ENCODE peak calls at places on chromosomes 11 and 22, in four cellular contexts. Z is glutamatergic neuron, K is HFFc6, G is choroid plexus epithelial cell. H is an unnamed sample.

GRCh38 chr11:33704240-33705002 is 3.8 kb upstream of the C11orf91 start:
- DNase-seq in Z (no peak), K (no peak), G (no peak), H (no peak)

GRCh38 chr11:69487849-69488542 is 6.5 kb downstream of the LINC01488 start:
- DNase-seq in Z (no peak), K (no peak), G (no peak), H (no peak)

GRCh38 chr11:2929880-2930704 is 872 bp upstream of the PHLDA2 start:
- DNase-seq in Z (peak; percentile 52), K (peak; percentile 25), G (peak; percentile 61), H (peak; percentile 76)

GRCh38 chr11:106520146-106520912 is 442.9 kb downstream of the AASDHPPT start:
- DNase-seq in Z (no peak), K (no peak), G (no peak), H (no peak)

GRCh38 chr11:1810761-1811160 is 24.0 kb upstream of the SYT8 start:
- DNase-seq in Z (no peak), K (no peak), G (no peak), H (no peak)

GRCh38 chr22:50011447-50012200 is 941 bp downstream of the IL17REL start:
- DNase-seq in Z (no peak), K (no peak), G (no peak), H (no peak)

GRCh38 chr11:86052697-86053641 is 15.9 kb downstream of the PICALM start:
- DNase-seq in Z (no peak), K (no peak), G (no peak), H (no peak)

GRCh38 chr11:37699644-37700043 is 1101.6 kb upstream of the RAG2 start:
- DNase-seq in Z (no peak), K (no peak), G (no peak), H (no peak)

GRCh38 chr11:12864316-12865156 is 144.6 kb upstream of the RASSF10 start:
- DNase-seq in Z (no peak), K (peak; percentile 84), G (peak; percentile 96), H (no peak)

GRCh38 chr11:833114-833791 is 501 bp downstream of the CD151 start:
- DNase-seq in Z (peak; percentile 85), K (no peak), G (peak; percentile 42), H (peak; percentile 58)

GRCh38 chr11:86670179-86670578 is 2.2 kb downstream of the ME3 start:
- DNase-seq in Z (no peak), K (no peak), G (peak; percentile 90), H (peak; percentile 3)

GRCh38 chr11:41175304-41175972 is 284.0 kb downstream of the LRRC4C start:
- DNase-seq in Z (no peak), K (no peak), G (no peak), H (peak; percentile 9)
- TF ChIP-seq CTCF in Z (no peak), K (no peak), G (no peak), H (no peak)

GRCh38 chr11:97269527-97269926 is 879.7 kb downstream of the JRKL start:
- DNase-seq in Z (no peak), K (no peak), G (peak; percentile 26), H (peak; percentile 45)
- TF ChIP-seq CTCF in Z (peak; percentile 53), K (peak; percentile 39), G (peak; percentile 40), H (peak; percentile 40)

DNA sequence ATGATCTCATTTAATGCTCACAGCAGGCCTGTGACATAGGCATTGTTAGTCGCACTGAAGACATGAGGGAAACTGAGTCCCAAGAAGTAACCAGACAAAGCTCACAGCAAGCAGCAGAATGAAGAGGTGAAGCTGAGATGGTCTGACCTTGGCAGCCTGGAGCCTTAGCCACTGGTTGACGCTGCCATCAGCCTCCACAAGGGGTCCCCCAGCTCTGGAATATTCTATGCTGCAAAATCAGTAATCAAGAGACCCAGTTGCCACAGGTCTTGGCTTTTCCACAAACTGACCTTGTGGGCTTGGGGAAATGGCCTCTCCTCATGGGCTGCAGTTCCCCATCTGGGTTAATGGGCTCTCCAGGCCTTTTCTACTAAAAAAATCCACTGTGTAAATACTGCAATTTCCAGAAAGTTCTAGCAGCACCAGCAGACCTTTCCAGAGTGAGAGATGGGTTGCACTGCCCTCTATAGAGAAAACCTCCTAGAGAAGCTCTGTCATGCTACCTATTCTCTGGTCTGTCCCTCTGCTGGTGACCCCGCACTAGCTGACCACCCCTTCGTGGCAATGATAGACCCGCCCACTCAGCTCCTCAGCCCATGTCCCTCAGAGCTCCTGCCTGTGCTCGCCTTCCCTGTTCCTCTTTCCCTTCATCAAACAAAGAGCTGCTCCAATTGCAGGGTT is 22.6 kb upstream of the ISX start:
- DNase-seq in Z (peak; percentile 33), K (no peak), G (no peak), H (peak; percentile 3)
- TF ChIP-seq CTCF in Z (peak; percentile 34), K (peak; percentile 21), G (peak; percentile 10), H (no peak)

DNA sequence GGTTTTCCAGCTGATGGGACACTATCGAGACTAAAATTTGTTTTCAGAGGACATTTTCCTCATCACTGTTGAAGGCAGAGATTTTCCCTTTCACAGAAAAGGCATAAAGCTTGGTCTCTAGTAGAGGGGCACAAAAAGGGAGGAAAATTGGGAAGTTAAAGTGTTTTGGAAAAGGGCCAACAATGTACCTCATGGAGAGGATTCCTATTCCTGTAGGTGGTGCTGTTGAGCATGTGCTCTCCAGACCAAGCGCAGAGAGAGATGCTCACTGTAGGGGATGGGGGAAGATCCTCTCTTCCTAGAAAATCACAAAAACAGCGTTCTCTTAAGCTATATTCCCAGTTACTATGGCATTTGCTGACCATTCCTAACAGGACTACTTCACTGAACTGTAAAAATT is 44.9 kb downstream of the OR4C46 start:
- DNase-seq in Z (no peak), K (no peak), G (no peak), H (no peak)
- TF ChIP-seq CTCF in Z (no peak), K (peak; percentile 12), G (peak; percentile 11), H (no peak)

DNA sequence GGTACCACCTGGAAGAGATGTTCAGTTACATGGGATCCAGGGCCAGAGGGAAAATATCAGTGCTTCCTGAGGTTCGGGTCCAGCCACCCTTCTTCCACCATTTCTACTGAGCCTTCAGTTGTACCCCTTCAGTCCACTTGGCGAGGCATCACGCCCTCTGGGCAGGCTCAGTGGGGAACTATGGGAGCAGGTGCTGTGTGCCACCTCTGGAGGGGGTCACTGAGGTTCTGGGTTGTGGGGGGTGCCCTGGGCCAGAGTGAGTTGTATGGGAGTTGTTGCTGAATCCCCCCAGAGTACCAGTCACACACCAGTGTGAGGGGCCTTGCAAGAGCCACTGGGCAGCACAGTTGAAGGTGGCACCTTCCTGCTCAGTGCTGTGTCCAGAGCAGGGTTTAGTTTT is 2.7 kb upstream of the SREBF2 start:
- DNase-seq in Z (no peak), K (no peak), G (no peak), H (no peak)
- TF ChIP-seq CTCF in Z (no peak), K (peak; percentile 21), G (no peak), H (no peak)

GRCh38 chr11:59758638-59759037 is 3.5 kb downstream of the STX3 start:
- DNase-seq in Z (no peak), K (no peak), G (no peak), H (no peak)

GRCh38 chr11:59759900-59760299 is 4.7 kb downstream of the STX3 start:
- DNase-seq in Z (no peak), K (no peak), G (no peak), H (no peak)

GRCh38 chr11:59765068-59765770 is 10.0 kb downstream of the STX3 start:
- DNase-seq in Z (no peak), K (no peak), G (no peak), H (no peak)

GRCh38 chr11:59766542-59766941 is 11.4 kb downstream of the STX3 start:
- DNase-seq in Z (peak; percentile 56), K (no peak), G (no peak), H (no peak)

GRCh38 chr11:59761985-59762384 is 6.8 kb downstream of the STX3 start:
- DNase-seq in Z (no peak), K (no peak), G (no peak), H (no peak)
- TF ChIP-seq CTCF in Z (no peak), K (no peak), G (no peak), H (no peak)

DNA sequence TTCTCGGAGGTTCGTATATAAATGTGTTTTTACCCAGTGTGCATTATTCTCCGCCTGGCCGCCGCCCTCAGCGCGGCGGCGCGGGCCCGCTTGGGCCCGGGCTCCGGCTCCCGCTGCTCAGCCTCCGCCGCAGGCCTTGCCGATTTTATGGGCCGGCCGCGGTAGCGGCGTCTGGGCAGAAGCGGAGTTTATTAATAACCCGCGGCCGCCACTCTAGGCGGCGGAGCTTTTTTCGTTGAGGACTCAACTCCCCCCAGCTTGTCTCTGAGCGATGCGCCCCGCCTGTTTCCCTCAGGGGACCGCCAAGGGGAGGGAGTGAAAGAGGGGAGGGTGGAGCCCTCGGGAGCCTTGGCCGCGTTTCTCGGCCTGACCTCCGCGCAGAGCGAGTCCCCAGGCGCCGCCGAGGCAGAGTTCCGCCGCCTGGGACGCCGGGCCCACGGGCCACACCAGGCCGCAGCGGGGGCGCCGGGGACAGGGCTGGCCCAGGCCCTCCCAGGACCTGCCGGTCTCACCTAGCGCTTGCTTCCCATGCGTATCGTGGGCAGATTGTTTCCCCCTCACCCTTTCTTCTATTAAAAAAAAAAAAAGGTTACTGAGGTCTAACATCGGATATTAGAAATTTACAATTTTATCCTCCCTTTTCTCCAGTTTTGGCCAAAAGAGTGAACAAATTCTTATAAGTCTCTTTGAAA is 402 bp downstream of the ZNF143 start:
- DNase-seq in Z (peak; percentile 94), K (no peak), G (peak; percentile 92), H (peak; percentile 92)
- TF ChIP-seq CTCF in Z (no peak), K (no peak), G (no peak), H (no peak)

GRCh38 chr11:47886096-47886495 is 37.9 kb upstream of the NUP160 start:
- DNase-seq in Z (no peak), K (peak; percentile 74), G (peak; percentile 87), H (no peak)

GRCh38 chr11:47879259-47880184 is 31.4 kb upstream of the NUP160 start:
- DNase-seq in Z (no peak), K (no peak), G (no peak), H (no peak)

GRCh38 chr11:47881145-47881544 is 33.0 kb upstream of the NUP160 start:
- DNase-seq in Z (no peak), K (no peak), G (no peak), H (no peak)
- TF ChIP-seq CTCF in Z (no peak), K (no peak), G (no peak), H (no peak)

H was measured in MCF 10A.